ENCODE peak calls at places on chromosomes 4 and X, in eight cellular contexts. G is spleen, U is mammary epithelial cell, X is IMR-90, P is A549, L is stomach, E is sigmoid colon, A is lower lobe of right lung. M is an unnamed sample.
A peak's percentile ranks its signal among the peaks of the same experiment; 100 is the strongest.

GRCh38 chrX:9642270-9642995 is 123.2 kb downstream of the GPR143 start:
- DNase-seq in G (no peak), U (no peak), X (no peak), P (no peak), L (no peak), E (no peak), A (no peak), M (no peak)

GRCh38 chr4:8917321-8917811 is 45.7 kb upstream of the HMX1 start:
- DNase-seq in G (peak; percentile 69), U (no peak), X (no peak), P (no peak), L (peak; percentile 23), E (peak; percentile 41), A (peak; percentile 38), M (no peak)

GRCh38 chrX:15790766-15791380 is 589 bp downstream of the ZRSR2 start:
- DNase-seq in G (no peak), U (no peak), X (peak; percentile 6), P (no peak), L (peak; percentile 26), E (no peak), A (no peak), M (no peak)

GRCh38 chr4:77360451-77360850 is 203.4 kb downstream of the CCNG2 start:
- DNase-seq in G (no peak), U (no peak), X (no peak), P (no peak), L (peak; percentile 29), E (no peak), A (no peak), M (no peak)

GRCh38 chrX:81259714-81260395 is 58.0 kb downstream of the SH3BGRL start:
- DNase-seq in G (no peak), U (peak; percentile 37), X (peak; percentile 20), P (no peak), L (no peak), E (no peak), A (no peak), M (no peak)

GRCh38 chr4:144709159-144709558 is 63.2 kb downstream of the HHIP start:
- DNase-seq in G (no peak), U (peak; percentile 63), X (peak; percentile 89), P (no peak), L (no peak), E (no peak), A (no peak), M (peak; percentile 23)

GRCh38 chr4:184400375-184400870 is 73.9 kb downstream of the IRF2 start:
- DNase-seq in G (no peak), U (peak; percentile 92), X (peak; percentile 97), P (no peak), L (no peak), E (no peak), A (no peak), M (no peak)

GRCh38 chr4:81466841-81467671 is 4.7 kb downstream of the RASGEF1B start:
- DNase-seq in G (no peak), U (peak; percentile 87), X (peak; percentile 66), P (no peak), L (peak; percentile 75), E (no peak), A (no peak), M (no peak)

GRCh38 chr4:91502365-91502764 is 801.4 kb upstream of the GRID2 start:
- DNase-seq in G (no peak), U (no peak), X (no peak), P (no peak), L (no peak), E (no peak), A (no peak), M (no peak)

GRCh38 chr4:36351082-36351666 is 69.8 kb downstream of the DTHD1 start:
- DNase-seq in G (peak; percentile 82), U (peak; percentile 34), X (peak; percentile 10), P (peak; percentile 3), L (peak; percentile 69), E (peak; percentile 71), A (peak; percentile 69), M (no peak)

GRCh38 chrX:131802836-131803626 is 220.1 kb upstream of the STK26 start:
- DNase-seq in G (peak; percentile 89), U (peak; percentile 55), X (peak; percentile 52), P (peak; percentile 49), L (peak; percentile 78), E (peak; percentile 88), A (no peak), M (peak; percentile 85)

GRCh38 chr4:39976945-39977488 is 694 bp downstream of the PDS5A start:
- DNase-seq in G (no peak), U (peak; percentile 39), X (no peak), P (no peak), L (peak; percentile 29), E (peak; percentile 71), A (peak; percentile 62), M (peak; percentile 88)

GRCh38 chr4:94934201-94934600 is 176.4 kb downstream of the BMPR1B start:
- DNase-seq in G (no peak), U (peak; percentile 23), X (peak; percentile 69), P (no peak), L (no peak), E (no peak), A (no peak), M (no peak)

GRCh38 chrX:138897621-138898492 is 186.3 kb upstream of the FGF13 start:
- DNase-seq in G (no peak), U (peak; percentile 35), X (no peak), P (no peak), L (no peak), E (no peak), A (no peak), M (no peak)

GRCh38 chr4:152539556-152540292 is 3.8 kb upstream of the FBXW7 start:
- DNase-seq in G (no peak), U (no peak), X (no peak), P (no peak), L (no peak), E (no peak), A (no peak), M (peak; percentile 65)

GRCh38 chr4:81351653-81352455 is 119.9 kb downstream of the RASGEF1B start:
- DNase-seq in G (peak; percentile 78), U (peak; percentile 39), X (peak; percentile 78), P (peak; percentile 21), L (peak; percentile 79), E (peak; percentile 77), A (peak; percentile 70), M (peak; percentile 66)

GRCh38 chrX:55754861-55755294 is 37.3 kb downstream of the RRAGB start:
- DNase-seq in G (no peak), U (no peak), X (no peak), P (no peak), L (no peak), E (no peak), A (no peak), M (no peak)

GRCh38 chr4:88613417-88613875 is 21.2 kb downstream of the HERC3 start:
- DNase-seq in G (no peak), U (no peak), X (no peak), P (no peak), L (no peak), E (no peak), A (no peak), M (no peak)

GRCh38 chr4:152614337-152614736 is 65.5 kb downstream of the TMEM154 start:
- DNase-seq in G (no peak), U (no peak), X (no peak), P (no peak), L (no peak), E (no peak), A (peak; percentile 65), M (no peak)

GRCh38 chrX:65658229-65658628 is 9.2 kb upstream of the MSN start:
- DNase-seq in G (no peak), U (no peak), X (no peak), P (no peak), L (no peak), E (no peak), A (no peak), M (no peak)

DNA sequence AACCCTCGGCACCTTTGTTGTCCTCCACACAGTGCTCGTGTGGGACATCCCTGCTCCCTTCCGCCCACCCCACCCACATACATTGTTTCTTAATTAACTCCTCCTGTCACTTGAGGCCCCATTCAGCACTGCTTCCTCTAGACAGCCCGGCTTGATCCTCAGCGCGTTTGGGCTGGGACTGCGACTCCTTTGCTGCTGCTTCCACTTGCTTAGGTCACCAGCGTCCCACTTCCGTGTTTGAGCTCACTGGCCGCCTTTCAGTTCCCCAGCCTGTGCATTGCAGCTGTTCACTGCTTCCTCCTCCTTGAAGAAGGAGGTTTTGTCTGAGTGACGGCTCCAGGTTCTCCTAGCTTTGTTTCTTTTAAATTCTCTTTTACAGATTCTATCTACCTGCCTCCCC is 16.1 kb downstream of the RNF4 start:
- DNase-seq in G (peak; percentile 95), U (no peak), X (no peak), P (no peak), L (peak; percentile 85), E (peak; percentile 88), A (peak; percentile 91), M (peak; percentile 89)
- H3K4me1 ChIP-seq in G (peaks cover 100% of the 10 kb centered on the region), U (peaks cover 9% of the 10 kb centered on the region), X (peaks cover 5% of the 10 kb centered on the region), P (peaks cover 4% of the 10 kb centered on the region), L (peaks cover 92% of the 10 kb centered on the region), E (peaks cover 85% of the 10 kb centered on the region), A (peaks cover 89% of the 10 kb centered on the region), M (peaks cover 35% of the 10 kb centered on the region)

GRCh38 chr4:181909368-181909767 is 333.8 kb upstream of the TENM3 start:
- DNase-seq in G (no peak), U (peak; percentile 94), X (peak; percentile 91), P (no peak), L (no peak), E (no peak), A (no peak), M (no peak)
- H3K4me3 ChIP-seq in G (no peak overlapping the region), U (no peak overlapping the region), X (no peak overlapping the region), P (no peak overlapping the region), L (no peak overlapping the region), E (no peak overlapping the region), A (no peak overlapping the region), M (no peak overlapping the region)

DNA sequence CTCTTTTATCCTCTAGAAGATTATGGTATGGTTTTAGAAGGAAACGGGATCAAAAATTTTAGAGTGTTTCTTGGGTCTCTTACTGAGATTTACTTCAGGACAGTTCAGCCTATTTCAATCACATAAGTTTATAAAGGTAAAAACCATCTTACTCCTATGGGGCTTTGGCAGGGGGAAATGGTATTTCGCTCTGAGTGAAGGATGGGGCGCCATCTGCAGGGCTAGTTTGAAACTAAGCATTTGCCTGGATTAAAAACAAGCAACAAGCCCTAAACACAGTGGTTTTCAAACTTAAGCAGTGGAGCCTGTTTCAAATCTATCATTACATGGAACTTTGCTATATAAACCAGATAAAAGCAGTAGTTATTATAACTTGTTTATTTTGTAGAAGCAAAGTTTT is 361.5 kb upstream of the FMR1 start:
- DNase-seq in G (no peak), U (no peak), X (no peak), P (no peak), L (no peak), E (no peak), A (no peak), M (no peak)
- TF ChIP-seq CTCF in G (no peak), U (no peak), X (no peak), P (no peak), L (no peak), E (no peak), A (no peak), M (peak; percentile 33)

DNA sequence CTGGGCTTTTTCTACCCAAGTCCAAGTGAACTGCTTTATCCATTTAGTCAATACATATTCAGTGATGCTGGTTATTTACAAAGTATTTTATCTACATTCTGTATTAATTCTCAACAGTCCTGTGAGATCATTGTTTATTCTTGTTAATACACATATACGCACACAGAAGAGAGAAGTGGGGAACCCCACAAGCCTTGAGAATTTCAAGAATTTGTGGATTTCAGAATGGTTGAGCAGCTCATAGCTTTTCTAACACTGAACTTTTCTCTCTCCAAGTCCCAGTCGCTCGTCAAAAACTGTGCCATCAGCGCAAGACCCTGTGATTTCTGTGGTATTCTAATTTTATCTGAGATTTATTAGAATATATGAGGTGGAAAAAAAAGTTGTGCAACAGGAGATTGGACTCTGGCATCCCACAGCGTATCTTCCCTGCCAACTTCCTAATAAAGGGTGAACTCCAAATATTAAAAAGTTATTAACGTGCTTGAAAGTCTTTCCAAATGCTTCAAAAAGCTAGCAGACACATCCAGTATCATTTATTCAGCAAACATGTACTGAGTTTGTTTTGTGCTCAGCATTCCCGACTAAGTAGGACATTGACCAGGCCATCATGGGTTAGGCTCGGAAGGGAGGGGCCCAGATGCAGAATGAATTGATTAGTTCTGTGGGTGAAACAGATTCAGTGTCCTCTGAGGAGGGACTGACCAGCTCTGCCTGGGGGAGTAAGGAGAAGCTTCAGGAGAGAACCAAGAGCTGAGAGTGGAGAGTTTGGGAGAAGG is 165.6 kb downstream of the CBR4 start:
- DNase-seq in G (no peak), U (no peak), X (peak; percentile 91), P (no peak), L (no peak), E (no peak), A (no peak), M (no peak)
- H3K4me1 ChIP-seq in G (peaks cover 57% of the 10 kb centered on the region), U (peaks cover 77% of the 10 kb centered on the region), X (peaks cover 29% of the 10 kb centered on the region), P (peaks cover 85% of the 10 kb centered on the region), L (peaks cover 31% of the 10 kb centered on the region), E (peaks cover 91% of the 10 kb centered on the region), A (peaks cover 27% of the 10 kb centered on the region), M (peaks cover 4% of the 10 kb centered on the region)